ENCODE peak calls at places on chromosomes 5 and 9, in four cellular contexts. L, V, M and N are unnamed samples.

GRCh38 chr9:116390306-116391228 is 237.0 kb downstream of the PAPPA start:
- DNase-seq in V (no peak), M (no peak), L (no peak), N (no peak)

GRCh38 chr5:130002876-130003275 is 98.6 kb downstream of the CHSY3 start:
- DNase-seq in V (no peak), M (no peak), L (no peak), N (no peak)

GRCh38 chr9:136547508-136548215 is 1.8 kb upstream of the NOTCH1 start:
- DNase-seq in L (no peak), V (no peak), M (no peak), N (no peak)

GRCh38 chr5:68217476-68217984 is 2.0 kb downstream of the PIK3R1 start:
- DNase-seq in M (no peak), V (no peak), L (no peak), N (no peak)

GRCh38 chr5:143105216-143105905 is 298.1 kb downstream of the NR3C1 start:
- DNase-seq in V (no peak), M (no peak), L (no peak), N (no peak)

GRCh38 chr5:73193592-73193991 is 20.6 kb downstream of the TMEM174 start:
- DNase-seq in L (no peak), M (no peak), V (no peak), N (no peak)

GRCh38 chr9:90055226-90055625 is 450.4 kb downstream of the GADD45G start:
- DNase-seq in V (no peak), L (no peak), M (no peak), N (no peak)

GRCh38 chr9:105046907-105047651 is 119.1 kb upstream of the ABCA1 start:
- DNase-seq in M (no peak), L (peak), V (no peak), N (no peak)

GRCh38 chr9:35452481-35452880 is 37.4 kb upstream of the RUSC2 start:
- DNase-seq in M (no peak), V (no peak), L (no peak), N (no peak)

GRCh38 chr5:132237141-132237540 is 9.5 kb upstream of the P4HA2 start:
- DNase-seq in L (no peak), M (no peak), V (no peak), N (no peak)

GRCh38 chr9:127876026-127876763 is 1.3 kb downstream of the AK1 start:
- DNase-seq in L (no peak), V (no peak), M (no peak), N (no peak)

GRCh38 chr9:127875306-127875966 is 2.0 kb downstream of the AK1 start:
- DNase-seq in M (no peak), V (no peak), L (no peak), N (no peak)

GRCh38 chr9:127878001-127878651 is 651 bp upstream of the AK1 start:
- DNase-seq in L (no peak), V (no peak), M (no peak), N (no peak)

GRCh38 chr9:127877566-127877998 is at the start of gene AK1:
- DNase-seq in L (peak), V (no peak), M (peak), N (no peak)

DNA sequence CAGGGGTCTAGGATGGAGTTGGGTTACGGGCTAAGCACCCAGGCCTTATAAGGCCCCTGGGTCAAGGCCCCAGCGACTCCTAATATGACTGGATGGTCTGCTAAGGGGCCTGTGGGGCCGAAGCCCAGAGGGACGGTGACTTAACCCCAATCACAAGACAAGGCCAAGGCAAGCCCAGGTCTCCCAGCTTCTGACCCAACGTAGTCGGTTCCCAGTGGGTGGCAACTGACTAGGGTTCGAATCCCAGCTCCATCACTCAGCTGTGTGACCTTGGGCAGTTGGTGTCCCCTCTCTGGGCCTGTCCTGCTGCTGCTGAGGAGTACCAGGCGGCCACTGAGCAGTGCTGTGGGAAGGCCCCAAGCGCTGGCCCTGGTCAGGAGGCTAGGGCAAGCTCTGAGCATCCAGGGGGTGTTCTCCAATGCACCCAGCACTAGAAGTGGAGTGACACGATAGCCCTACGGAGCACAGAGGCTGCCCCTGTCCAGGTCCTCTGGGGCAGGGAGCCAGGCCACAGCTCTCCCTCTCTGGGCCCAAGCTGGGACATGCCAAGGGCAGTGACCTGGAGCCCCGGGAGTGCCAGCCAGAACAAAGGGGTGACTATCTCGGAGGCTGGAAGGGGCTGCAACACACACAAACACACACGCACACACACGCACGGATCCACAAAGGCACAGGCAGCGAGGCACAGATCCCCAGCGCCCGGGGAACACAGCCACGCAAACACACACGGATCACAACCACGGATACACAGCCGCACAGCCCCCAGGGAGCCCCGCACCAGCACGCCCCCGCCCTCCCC is 512 bp downstream of the AK1 start:
- DNase-seq in V (no peak), L (peak), M (no peak), N (no peak)
- TF ChIP-seq ELF1 in V (no peak), L (no peak), M (no peak), N (no peak)

GRCh38 chr9:94901019-94901363 is 174.5 kb downstream of the AOPEP start:
- DNase-seq in M (no peak), V (no peak), L (no peak), N (no peak)

GRCh38 chr9:94896512-94896911 is 170.0 kb downstream of the AOPEP start:
- DNase-seq in L (no peak), V (no peak), M (no peak), N (no peak)

GRCh38 chr9:94895668-94896067 is 169.2 kb downstream of the AOPEP start:
- DNase-seq in V (no peak), M (no peak), L (no peak), N (no peak)

GRCh38 chr9:94900222-94901018 is 173.9 kb downstream of the AOPEP start:
- DNase-seq in V (no peak), L (no peak), M (no peak), N (no peak)

DNA sequence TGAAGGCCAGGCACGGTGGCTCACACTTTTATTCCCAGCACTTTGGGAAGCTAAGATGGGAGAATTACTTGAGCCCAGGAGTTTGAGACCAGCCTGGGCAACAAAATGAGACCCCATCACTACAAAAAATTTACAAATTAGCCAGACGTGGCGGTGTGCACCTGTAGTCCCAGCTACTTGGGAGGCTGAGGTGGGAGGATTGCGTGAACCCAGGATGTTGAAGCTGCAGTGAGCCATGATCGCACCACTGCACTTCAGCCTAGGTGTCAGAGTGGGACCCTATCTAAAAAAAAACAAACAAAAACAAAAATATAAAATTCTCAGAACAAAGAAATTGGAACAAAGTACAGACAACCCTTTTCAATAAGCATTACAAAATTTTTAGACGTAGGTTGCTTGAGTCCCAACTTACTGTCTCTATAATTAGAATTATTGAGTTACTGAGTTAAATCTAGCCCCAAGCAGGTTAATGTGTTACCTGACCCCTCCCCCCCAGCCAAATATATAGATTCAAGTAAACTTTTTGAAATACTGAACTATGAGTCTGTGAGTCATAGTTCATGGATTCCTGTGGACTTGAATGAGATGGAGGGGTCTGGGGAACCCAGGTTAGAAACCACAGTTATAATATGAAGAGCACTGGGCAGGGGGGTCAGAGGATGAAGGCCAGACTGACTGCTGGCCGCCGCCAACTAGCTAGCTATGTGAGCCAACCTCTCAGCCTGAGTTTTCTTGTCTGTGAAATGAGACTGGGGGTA is 173.1 kb downstream of the AOPEP start:
- DNase-seq in V (peak), L (no peak), M (no peak), N (no peak)
- TF ChIP-seq ELF1 in V (no peak), L (no peak), M (no peak), N (no peak)

GRCh38 chr5:74897049-74897448 is 30.9 kb upstream of the FAM169A start:
- DNase-seq in L (no peak), V (no peak), M (no peak), N (no peak)
- TF ChIP-seq ELF1 in L (no peak), V (no peak), M (no peak), N (no peak)

GRCh38 chr5:126780165-126780827 is 3.4 kb downstream of the LMNB1 start:
- DNase-seq in L (peak), V (peak), M (peak), N (no peak)
- TF ChIP-seq ELF1 in L (no peak), V (no peak), M (no peak), N (no peak)

DNA sequence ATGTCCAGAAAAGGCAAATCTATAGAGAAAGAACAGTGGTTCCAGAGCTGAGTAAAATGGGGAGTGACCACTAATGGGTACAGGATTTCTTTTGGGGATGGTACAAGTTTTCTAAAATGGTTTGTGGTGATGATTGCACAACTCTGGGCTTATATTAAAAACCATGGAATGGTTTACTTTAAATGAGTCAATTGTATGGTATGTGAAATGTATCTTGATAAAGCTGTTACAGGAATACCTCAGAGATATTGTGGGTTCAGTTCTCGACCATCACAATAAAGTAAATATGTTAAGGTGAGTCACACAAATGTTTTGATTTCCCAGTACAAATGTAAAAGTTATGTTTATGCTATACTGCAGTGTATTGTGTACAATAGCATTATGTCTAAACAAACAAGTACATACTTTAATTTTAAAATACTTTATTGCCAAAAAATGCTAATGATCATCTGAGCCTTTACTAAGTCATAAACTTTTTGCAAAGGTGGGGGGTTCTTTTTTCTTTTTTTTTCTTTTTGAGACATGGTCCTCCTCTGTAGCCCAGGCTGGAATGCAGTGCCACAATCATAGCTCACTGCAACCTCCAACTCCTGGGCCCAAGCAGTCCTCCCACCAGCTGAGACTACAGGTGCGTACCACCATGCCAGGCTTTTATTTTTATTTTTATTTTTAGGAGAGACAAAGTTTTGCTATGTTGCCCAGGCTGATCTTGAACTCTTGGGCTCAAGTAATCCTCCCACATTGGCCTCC is 65.9 kb downstream of the SHOC1 start:
- DNase-seq in M (no peak), V (peak), L (no peak), N (peak)
- TF ChIP-seq ELF1 in M (no peak), V (no peak), L (no peak), N (no peak)

DNA sequence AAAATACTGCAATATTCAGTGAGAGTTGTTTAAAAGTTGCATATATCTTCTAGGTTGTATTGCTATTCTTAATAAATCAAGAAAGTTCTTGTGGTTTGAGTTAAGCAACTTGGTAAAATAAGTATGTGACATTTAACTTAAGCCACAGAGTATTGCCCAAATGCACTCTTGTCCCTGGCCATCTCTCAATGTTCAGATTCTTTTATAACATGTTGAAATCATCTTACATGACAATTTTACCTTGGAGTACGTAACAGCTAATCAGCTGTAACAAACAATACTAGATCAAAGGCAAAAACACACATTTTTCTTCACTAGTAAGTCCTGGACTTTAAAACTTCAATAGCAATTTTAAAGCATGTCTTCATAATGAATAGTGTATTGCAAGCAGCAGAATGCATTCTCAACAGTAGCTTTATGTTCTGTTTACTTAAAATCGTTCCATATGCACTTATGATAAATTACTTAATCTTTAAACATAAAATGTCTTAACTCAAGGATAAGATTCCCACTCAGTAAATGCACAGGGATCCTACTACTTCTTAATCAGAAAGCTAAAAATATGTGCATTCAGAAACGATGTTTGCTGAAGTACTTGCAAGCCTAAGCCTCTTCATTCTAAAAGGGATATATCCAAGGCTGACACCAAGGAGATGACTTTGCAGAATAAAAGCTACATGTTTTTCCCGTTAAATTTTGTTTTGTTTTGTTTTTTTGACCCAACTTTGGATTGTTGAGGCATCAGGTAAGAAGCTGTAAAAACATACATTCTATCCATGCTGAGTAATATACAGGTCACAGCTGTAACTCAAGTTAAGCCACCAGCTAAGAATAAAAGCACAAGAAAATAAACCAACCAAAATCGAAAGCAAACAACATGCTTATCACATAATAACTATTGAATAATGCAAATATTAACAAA is 86.1 kb upstream of the NFIB start:
- DNase-seq in V (no peak), M (no peak), L (no peak), N (no peak)
- TF ChIP-seq ELF1 in V (no peak), M (no peak), L (no peak), N (no peak)